ENCODE peak calls at places on chromosome 22, in nine cellular contexts. F is stimulated activated CD4-positive, alpha-beta T cell treated with anti-CD3 and anti-CD28 coated beads, Interleukin-2, amount 100 ng/mL, for 48 hours; E is IMR-90; N is SW480; P is CD4-positive, CD25-positive, alpha-beta regulatory T cell; M is nephron progenitor cell; S is Calu3; L is GM19239; Z is activated CD4-positive, alpha-beta T cell treated with anti-CD3 and anti-CD28 coated beads for 24 hours. H is an unnamed sample.

GRCh38 chr22:38872831-38873248 is 824 bp upstream of the CBX6 start:
- DNase-seq in F (no peak), E (peak), N (no peak), P (peak), M (peak), S (no peak), L (no peak), Z (no peak), H (peak)

GRCh38 chr22:50683086-50683993 is 10.7 kb downstream of the SHANK3 start:
- DNase-seq in F (no peak), E (no peak), N (no peak), P (no peak), M (no peak), S (no peak), L (no peak), Z (no peak), H (no peak)

GRCh38 chr22:19984851-19985811 is 31.5 kb downstream of the ARVCF start:
- DNase-seq in F (no peak), E (no peak), N (no peak), P (no peak), M (no peak), S (no peak), L (no peak), Z (no peak), H (no peak)

GRCh38 chr22:40238425-40239344 is 61.0 kb downstream of the TNRC6B start:
- DNase-seq in F (no peak), E (peak), N (no peak), P (no peak), M (no peak), S (peak), L (no peak), Z (no peak), H (peak)

GRCh38 chr22:46547883-46548244 is 10.4 kb upstream of the CELSR1 start:
- DNase-seq in F (no peak), E (peak), N (peak), P (no peak), M (no peak), S (peak), L (no peak), Z (no peak), H (peak)

GRCh38 chr22:46062971-46063631 is 86.1 kb upstream of the WNT7B start:
- DNase-seq in F (no peak), E (no peak), N (no peak), P (no peak), M (no peak), S (no peak), L (no peak), Z (no peak), H (no peak)

GRCh38 chr22:49297286-49297870 is 530.3 kb downstream of the BRD1 start:
- DNase-seq in F (no peak), E (no peak), N (no peak), P (no peak), M (no peak), S (no peak), L (no peak), Z (no peak), H (no peak)

GRCh38 chr22:39457047-39457545 is 284 bp downstream of the MGAT3 start:
- DNase-seq in F (no peak), E (no peak), N (no peak), P (no peak), M (peak), S (no peak), L (no peak), Z (no peak), H (no peak)

GRCh38 chr22:38317237-38317994 is at the start of gene CSNK1E:
- DNase-seq in F (peak), E (peak), N (peak), P (peak), M (peak), S (peak), L (peak), Z (peak), H (peak)

GRCh38 chr22:42939451-42939881 is 75.5 kb downstream of the PACSIN2 start:
- DNase-seq in F (no peak), E (no peak), N (no peak), P (peak), M (no peak), S (peak), L (no peak), Z (no peak), H (peak)

GRCh38 chr22:27107824-27108223 is 450.4 kb downstream of the MIAT start:
- DNase-seq in F (no peak), E (peak), N (peak), P (no peak), M (no peak), S (peak), L (no peak), Z (no peak), H (peak)

GRCh38 chr22:19106886-19107729 is 15.1 kb downstream of the DGCR2 start:
- DNase-seq in F (no peak), E (no peak), N (peak), P (no peak), M (no peak), S (no peak), L (no peak), Z (no peak), H (no peak)